ENCODE peak calls at places on chromosomes 2 and 18, in seven cellular contexts. One of them, this sample, is unnamed.

GRCh38 chr18:58024139-58024538 is 19.9 kb upstream of the NEDD4L start:
- DNase-seq in left ventricle myocardium inferior: no peak
- DNase-seq in uterus: no peak
- DNase-seq in H7: no peak
- DNase-seq in T-helper 1 cell: no peak
- DNase-seq in A549: no peak
- DNase-seq in cerebellar nuclear complex: no peak
- DNase-seq in this sample: no peak

GRCh38 chr2:17910971-17911370 is 32.5 kb downstream of the KCNS3 start:
- DNase-seq in left ventricle myocardium inferior: no peak
- DNase-seq in uterus: no peak
- DNase-seq in H7: no peak
- DNase-seq in T-helper 1 cell: no peak
- DNase-seq in A549: no peak
- DNase-seq in cerebellar nuclear complex: no peak
- DNase-seq in this sample: no peak

GRCh38 chr2:85920810-85921545 is 32.2 kb upstream of the ST3GAL5 start:
- DNase-seq in left ventricle myocardium inferior: peak
- DNase-seq in uterus: no peak
- DNase-seq in H7: no peak
- DNase-seq in T-helper 1 cell: no peak
- DNase-seq in A549: peak
- DNase-seq in cerebellar nuclear complex: no peak
- DNase-seq in this sample: no peak

GRCh38 chr2:100554788-100555407 is 7.9 kb upstream of the PDCL3 start:
- DNase-seq in left ventricle myocardium inferior: no peak
- DNase-seq in uterus: no peak
- DNase-seq in H7: no peak
- DNase-seq in T-helper 1 cell: no peak
- DNase-seq in A549: no peak
- DNase-seq in cerebellar nuclear complex: no peak
- DNase-seq in this sample: no peak

GRCh38 chr2:168278424-168278888 is 31.1 kb upstream of the STK39 start:
- DNase-seq in left ventricle myocardium inferior: no peak
- DNase-seq in uterus: no peak
- DNase-seq in H7: no peak
- DNase-seq in T-helper 1 cell: no peak
- DNase-seq in A549: no peak
- DNase-seq in cerebellar nuclear complex: no peak
- DNase-seq in this sample: no peak

GRCh38 chr18:63177822-63178525 is 141.6 kb downstream of the BCL2 start:
- DNase-seq in left ventricle myocardium inferior: no peak
- DNase-seq in uterus: peak
- DNase-seq in H7: peak
- DNase-seq in T-helper 1 cell: no peak
- DNase-seq in A549: no peak
- DNase-seq in cerebellar nuclear complex: no peak
- DNase-seq in this sample: no peak

GRCh38 chr2:171807130-171807529 is 86.9 kb downstream of the SLC25A12 start:
- DNase-seq in left ventricle myocardium inferior: no peak
- DNase-seq in uterus: no peak
- DNase-seq in H7: no peak
- DNase-seq in T-helper 1 cell: no peak
- DNase-seq in A549: no peak
- DNase-seq in cerebellar nuclear complex: no peak
- DNase-seq in this sample: no peak

GRCh38 chr2:72757177-72757775 is 68.6 kb downstream of the EXOC6B start:
- DNase-seq in left ventricle myocardium inferior: no peak
- DNase-seq in uterus: no peak
- DNase-seq in H7: no peak
- DNase-seq in T-helper 1 cell: no peak
- DNase-seq in A549: peak
- DNase-seq in cerebellar nuclear complex: no peak
- DNase-seq in this sample: peak

GRCh38 chr2:203340791-203341487 is 12.7 kb downstream of the ABI2 start:
- DNase-seq in left ventricle myocardium inferior: no peak
- DNase-seq in uterus: no peak
- DNase-seq in H7: peak
- DNase-seq in T-helper 1 cell: no peak
- DNase-seq in A549: peak
- DNase-seq in cerebellar nuclear complex: no peak
- DNase-seq in this sample: peak

This sample was measured in SW 1271.